ENCODE peak calls at places on chromosomes 3 and 15, in eight cellular contexts. One of them, this sample, is unnamed.

GRCh38 chr3:43581343-43581742 is 40.5 kb downstream of the ANO10 start:
- DNase-seq in fibroblast of lung: peak; percentile 19
- DNase-seq in mucosa of gallbladder: no peak
- DNase-seq in A549: no peak
- DNase-seq in lower lobe of right lung: no peak
- DNase-seq in CD4-positive, alpha-beta memory T cell: no peak
- DNase-seq in HuH-7: no peak
- DNase-seq in activated naive CD4-positive, alpha-beta T cell treated with anti-CD3 and anti-CD28 coated beads for 36 hours: no peak
- DNase-seq in this sample: no peak

GRCh38 chr3:32313723-32314473 is 75.4 kb downstream of the CMTM8 start:
- DNase-seq in mucosa of gallbladder: no peak
- DNase-seq in lower lobe of right lung: no peak
- DNase-seq in A549: no peak
- DNase-seq in CD4-positive, alpha-beta memory T cell: no peak
- DNase-seq in fibroblast of lung: peak; percentile 25
- DNase-seq in activated naive CD4-positive, alpha-beta T cell treated with anti-CD3 and anti-CD28 coated beads for 36 hours: peak; percentile 70
- DNase-seq in HuH-7: no peak
- DNase-seq in this sample: no peak

GRCh38 chr15:71111950-71112349 is 3.3 kb upstream of the THSD4 start:
- DNase-seq in lower lobe of right lung: no peak
- DNase-seq in HuH-7: no peak
- DNase-seq in CD4-positive, alpha-beta memory T cell: no peak
- DNase-seq in mucosa of gallbladder: no peak
- DNase-seq in fibroblast of lung: no peak
- DNase-seq in A549: no peak
- DNase-seq in activated naive CD4-positive, alpha-beta T cell treated with anti-CD3 and anti-CD28 coated beads for 36 hours: no peak
- DNase-seq in this sample: no peak

GRCh38 chr3:197125601-197126000 is 96.0 kb upstream of the MELTF start:
- DNase-seq in activated naive CD4-positive, alpha-beta T cell treated with anti-CD3 and anti-CD28 coated beads for 36 hours: no peak
- DNase-seq in HuH-7: no peak
- DNase-seq in fibroblast of lung: peak; percentile 5
- DNase-seq in lower lobe of right lung: no peak
- DNase-seq in mucosa of gallbladder: no peak
- DNase-seq in CD4-positive, alpha-beta memory T cell: no peak
- DNase-seq in A549: no peak
- DNase-seq in this sample: no peak

GRCh38 chr3:192918275-192918588 is 576 bp upstream of the MB21D2 start:
- DNase-seq in lower lobe of right lung: no peak
- DNase-seq in fibroblast of lung: no peak
- DNase-seq in activated naive CD4-positive, alpha-beta T cell treated with anti-CD3 and anti-CD28 coated beads for 36 hours: no peak
- DNase-seq in A549: no peak
- DNase-seq in mucosa of gallbladder: no peak
- DNase-seq in HuH-7: no peak
- DNase-seq in CD4-positive, alpha-beta memory T cell: no peak
- DNase-seq in this sample: no peak

GRCh38 chr3:40997711-40998519 is 201.4 kb upstream of the CTNNB1 start:
- DNase-seq in CD4-positive, alpha-beta memory T cell: no peak
- DNase-seq in mucosa of gallbladder: no peak
- DNase-seq in A549: no peak
- DNase-seq in fibroblast of lung: no peak
- DNase-seq in lower lobe of right lung: no peak
- DNase-seq in HuH-7: no peak
- DNase-seq in activated naive CD4-positive, alpha-beta T cell treated with anti-CD3 and anti-CD28 coated beads for 36 hours: no peak
- DNase-seq in this sample: no peak

GRCh38 chr3:190339130-190339529 is 16.9 kb upstream of the CLDN1 start:
- DNase-seq in HuH-7: no peak
- DNase-seq in fibroblast of lung: no peak
- DNase-seq in A549: no peak
- DNase-seq in CD4-positive, alpha-beta memory T cell: no peak
- DNase-seq in mucosa of gallbladder: no peak
- DNase-seq in lower lobe of right lung: no peak
- DNase-seq in activated naive CD4-positive, alpha-beta T cell treated with anti-CD3 and anti-CD28 coated beads for 36 hours: no peak
- DNase-seq in this sample: no peak

GRCh38 chr15:66170042-66170441 is 83.5 kb downstream of the MEGF11 start:
- DNase-seq in mucosa of gallbladder: no peak
- DNase-seq in activated naive CD4-positive, alpha-beta T cell treated with anti-CD3 and anti-CD28 coated beads for 36 hours: no peak
- DNase-seq in lower lobe of right lung: no peak
- DNase-seq in A549: no peak
- DNase-seq in fibroblast of lung: no peak
- DNase-seq in HuH-7: no peak
- DNase-seq in CD4-positive, alpha-beta memory T cell: no peak
- DNase-seq in this sample: peak; percentile 38

GRCh38 chr3:177538743-177539730 is 341.8 kb upstream of the TBL1XR1 start:
- DNase-seq in A549: no peak
- DNase-seq in HuH-7: peak; percentile 24
- DNase-seq in fibroblast of lung: no peak
- DNase-seq in activated naive CD4-positive, alpha-beta T cell treated with anti-CD3 and anti-CD28 coated beads for 36 hours: peak; percentile 22
- DNase-seq in CD4-positive, alpha-beta memory T cell: peak; percentile 55
- DNase-seq in mucosa of gallbladder: no peak
- DNase-seq in lower lobe of right lung: no peak
- DNase-seq in this sample: no peak

GRCh38 chr3:187827723-187828122 is 82.5 kb upstream of the BCL6 start:
- DNase-seq in lower lobe of right lung: no peak
- DNase-seq in CD4-positive, alpha-beta memory T cell: no peak
- DNase-seq in HuH-7: no peak
- DNase-seq in mucosa of gallbladder: no peak
- DNase-seq in activated naive CD4-positive, alpha-beta T cell treated with anti-CD3 and anti-CD28 coated beads for 36 hours: no peak
- DNase-seq in fibroblast of lung: no peak
- DNase-seq in A549: no peak
- DNase-seq in this sample: no peak

GRCh38 chr3:142165194-142165593 is 15.8 kb upstream of the TFDP2 start:
- DNase-seq in lower lobe of right lung: no peak
- DNase-seq in activated naive CD4-positive, alpha-beta T cell treated with anti-CD3 and anti-CD28 coated beads for 36 hours: no peak
- DNase-seq in mucosa of gallbladder: no peak
- DNase-seq in HuH-7: no peak
- DNase-seq in CD4-positive, alpha-beta memory T cell: no peak
- DNase-seq in A549: no peak
- DNase-seq in fibroblast of lung: no peak
- DNase-seq in this sample: no peak

GRCh38 chr3:72448858-72449257 is 399.4 kb downstream of the SHQ1 start:
- DNase-seq in CD4-positive, alpha-beta memory T cell: no peak
- DNase-seq in fibroblast of lung: no peak
- DNase-seq in A549: no peak
- DNase-seq in HuH-7: no peak
- DNase-seq in mucosa of gallbladder: no peak
- DNase-seq in lower lobe of right lung: no peak
- DNase-seq in activated naive CD4-positive, alpha-beta T cell treated with anti-CD3 and anti-CD28 coated beads for 36 hours: no peak
- DNase-seq in this sample: no peak

GRCh38 chr3:142987080-142987700 is 14.2 kb upstream of the U2SURP start:
- DNase-seq in mucosa of gallbladder: no peak
- DNase-seq in fibroblast of lung: peak; percentile 65
- DNase-seq in CD4-positive, alpha-beta memory T cell: peak; percentile 42
- DNase-seq in HuH-7: no peak
- DNase-seq in lower lobe of right lung: no peak
- DNase-seq in activated naive CD4-positive, alpha-beta T cell treated with anti-CD3 and anti-CD28 coated beads for 36 hours: no peak
- DNase-seq in A549: peak; percentile 54
- DNase-seq in this sample: no peak

GRCh38 chr3:155978324-155978723 is 107.9 kb downstream of the GMPS start:
- DNase-seq in lower lobe of right lung: no peak
- DNase-seq in CD4-positive, alpha-beta memory T cell: no peak
- DNase-seq in HuH-7: no peak
- DNase-seq in fibroblast of lung: no peak
- DNase-seq in mucosa of gallbladder: no peak
- DNase-seq in activated naive CD4-positive, alpha-beta T cell treated with anti-CD3 and anti-CD28 coated beads for 36 hours: no peak
- DNase-seq in A549: no peak
- DNase-seq in this sample: no peak

GRCh38 chr3:188884299-188885043 is 287.3 kb upstream of the TPRG1 start:
- DNase-seq in mucosa of gallbladder: no peak
- DNase-seq in activated naive CD4-positive, alpha-beta T cell treated with anti-CD3 and anti-CD28 coated beads for 36 hours: no peak
- DNase-seq in fibroblast of lung: no peak
- DNase-seq in HuH-7: no peak
- DNase-seq in lower lobe of right lung: no peak
- DNase-seq in A549: no peak
- DNase-seq in CD4-positive, alpha-beta memory T cell: no peak
- DNase-seq in this sample: no peak

GRCh38 chr3:124273651-124274050 is 281.7 kb upstream of the ROPN1 start:
- DNase-seq in lower lobe of right lung: no peak
- DNase-seq in mucosa of gallbladder: no peak
- DNase-seq in HuH-7: no peak
- DNase-seq in fibroblast of lung: no peak
- DNase-seq in CD4-positive, alpha-beta memory T cell: no peak
- DNase-seq in A549: no peak
- DNase-seq in activated naive CD4-positive, alpha-beta T cell treated with anti-CD3 and anti-CD28 coated beads for 36 hours: no peak
- DNase-seq in this sample: no peak

GRCh38 chr15:101128191-101128590 is 123.7 kb downstream of the CHSY1 start:
- DNase-seq in fibroblast of lung: peak; percentile 100
- DNase-seq in CD4-positive, alpha-beta memory T cell: no peak
- DNase-seq in HuH-7: no peak
- DNase-seq in lower lobe of right lung: no peak
- DNase-seq in mucosa of gallbladder: no peak
- DNase-seq in A549: no peak
- DNase-seq in activated naive CD4-positive, alpha-beta T cell treated with anti-CD3 and anti-CD28 coated beads for 36 hours: no peak
- DNase-seq in this sample: peak; percentile 22

GRCh38 chr3:88626426-88627120 is 476.8 kb downstream of the C3orf38 start:
- DNase-seq in mucosa of gallbladder: no peak
- DNase-seq in CD4-positive, alpha-beta memory T cell: no peak
- DNase-seq in A549: no peak
- DNase-seq in activated naive CD4-positive, alpha-beta T cell treated with anti-CD3 and anti-CD28 coated beads for 36 hours: no peak
- DNase-seq in HuH-7: no peak
- DNase-seq in fibroblast of lung: no peak
- DNase-seq in lower lobe of right lung: no peak
- DNase-seq in this sample: no peak

GRCh38 chr3:36032180-36032895 is 348.0 kb upstream of the STAC start:
- DNase-seq in fibroblast of lung: no peak
- DNase-seq in A549: no peak
- DNase-seq in mucosa of gallbladder: no peak
- DNase-seq in activated naive CD4-positive, alpha-beta T cell treated with anti-CD3 and anti-CD28 coated beads for 36 hours: no peak
- DNase-seq in CD4-positive, alpha-beta memory T cell: no peak
- DNase-seq in HuH-7: no peak
- DNase-seq in lower lobe of right lung: no peak
- DNase-seq in this sample: no peak

GRCh38 chr15:94584833-94585244 is 353.5 kb downstream of the MCTP2 start:
- DNase-seq in fibroblast of lung: no peak
- DNase-seq in mucosa of gallbladder: no peak
- DNase-seq in CD4-positive, alpha-beta memory T cell: peak; percentile 45
- DNase-seq in activated naive CD4-positive, alpha-beta T cell treated with anti-CD3 and anti-CD28 coated beads for 36 hours: peak; percentile 88
- DNase-seq in lower lobe of right lung: no peak
- DNase-seq in HuH-7: no peak
- DNase-seq in A549: no peak
- DNase-seq in this sample: no peak